ENCODE peak calls at places on chromosomes 1 and 21, in nine cellular contexts. X is SK-N-SH, F is MM.1S, L is GM23338, G is neural progenitor cell, J is GM23248, Y is OCI-LY7, H is hepatocyte, T is HCT116. N is an unnamed sample.

GRCh38 chr21:34498623-34499022 is 13.4 kb downstream of the KCNE1 start:
- DNase-seq in X (no peak), F (no peak), L (no peak), G (no peak), J (no peak), Y (no peak), H (peak; percentile 61), T (no peak), N (no peak)

GRCh38 chr1:117318456-117318855 is 48.8 kb upstream of the MAN1A2 start:
- DNase-seq in X (no peak), F (no peak), L (no peak), G (no peak), J (no peak), Y (no peak), H (no peak), T (no peak), N (no peak)

GRCh38 chr1:85406887-85407593 is 57.9 kb downstream of the DDAH1 start:
- DNase-seq in X (no peak), F (no peak), L (no peak), G (no peak), J (peak; percentile 98), Y (no peak), H (peak; percentile 64), T (peak; percentile 33), N (peak; percentile 91)

GRCh38 chr1:17168480-17168878 is 36.4 kb upstream of the PADI1 start:
- DNase-seq in X (no peak), F (no peak), L (no peak), G (no peak), J (peak; percentile 84), Y (no peak), H (no peak), T (no peak), N (peak; percentile 80)

GRCh38 chr1:95096218-95096841 is 20.8 kb upstream of the TLCD4 start:
- DNase-seq in X (no peak), F (no peak), L (no peak), G (no peak), J (peak; percentile 4), Y (no peak), H (no peak), T (no peak), N (peak; percentile 86)

GRCh38 chr1:238223067-238223640 is 332.4 kb upstream of the ZP4 start:
- DNase-seq in X (no peak), F (no peak), L (no peak), G (no peak), J (no peak), Y (no peak), H (no peak), T (no peak), N (peak; percentile 56)

GRCh38 chr1:4131734-4132133 is 231.7 kb upstream of the C1orf174 start:
- DNase-seq in X (no peak), F (no peak), L (no peak), G (no peak), J (no peak), Y (no peak), H (no peak), T (no peak), N (no peak)

GRCh38 chr1:43648448-43648847 is 1.5 kb upstream of the KDM4A start:
- DNase-seq in X (no peak), F (no peak), L (no peak), G (no peak), J (peak; percentile 47), Y (no peak), H (no peak), T (no peak), N (no peak)

GRCh38 chr1:156388814-156389137 is 19.8 kb downstream of the RHBG start:
- DNase-seq in X (no peak), F (no peak), L (no peak), G (no peak), J (no peak), Y (no peak), H (no peak), T (no peak), N (no peak)

GRCh38 chr1:156391701-156392100 is 22.7 kb downstream of the RHBG start:
- DNase-seq in X (no peak), F (no peak), L (no peak), G (no peak), J (no peak), Y (no peak), H (no peak), T (no peak), N (no peak)

GRCh38 chr1:156389311-156389710 is 20.3 kb downstream of the RHBG start:
- DNase-seq in X (no peak), F (no peak), L (no peak), G (no peak), J (no peak), Y (no peak), H (no peak), T (no peak), N (no peak)

GRCh38 chr1:156391145-156391677 is 22.2 kb downstream of the RHBG start:
- DNase-seq in X (no peak), F (no peak), L (no peak), G (peak; percentile 54), J (no peak), Y (no peak), H (no peak), T (no peak), N (no peak)

DNA sequence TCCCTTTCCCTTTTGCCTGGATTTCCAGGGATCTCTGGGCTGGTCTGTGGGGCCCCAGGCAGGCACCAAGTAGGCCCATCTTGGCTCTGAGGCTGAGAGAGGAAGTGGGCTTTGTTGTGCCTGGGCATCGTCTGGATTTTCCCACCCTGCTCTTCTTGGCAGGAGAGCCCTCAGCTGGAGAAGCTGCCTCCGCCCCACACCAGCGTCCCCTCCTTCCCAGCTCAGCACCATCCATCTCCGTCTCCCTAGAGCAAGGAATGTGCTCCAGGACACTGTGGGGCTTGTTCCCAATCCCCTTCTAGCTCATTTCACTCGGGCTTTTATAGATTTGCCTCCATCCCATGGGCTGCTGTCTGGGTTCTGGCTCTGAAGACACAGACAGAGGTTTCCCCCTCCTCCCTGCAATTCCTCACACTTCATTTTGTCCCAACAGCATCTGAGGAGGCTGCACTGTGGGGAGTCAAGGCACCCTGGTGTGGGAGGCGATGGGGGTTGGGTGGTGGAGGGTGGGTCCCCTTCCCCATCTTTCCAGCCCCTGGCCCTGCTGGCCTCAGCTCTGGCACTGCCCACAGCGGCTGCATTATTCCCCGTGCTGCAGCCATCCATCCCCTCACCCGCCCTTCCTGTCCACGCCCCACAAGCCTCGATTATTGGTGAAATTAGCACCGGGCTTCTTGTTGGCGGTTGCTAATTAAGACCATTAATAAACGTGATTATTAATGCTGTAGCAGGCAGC is 21.6 kb downstream of the RHBG start:
- DNase-seq in X (no peak), F (no peak), L (no peak), G (no peak), J (no peak), Y (no peak), H (no peak), T (no peak), N (no peak)
- TF ChIP-seq EZH2phosphoT487 in X (no peak), F (no peak), L (no peak), G (no peak), J (no peak), Y (no peak), H (no peak), T (no peak), N (no peak)

GRCh38 chr21:26070121-26070520 is 100.4 kb downstream of the APP start:
- DNase-seq in X (no peak), F (no peak), L (no peak), G (no peak), J (no peak), Y (no peak), H (no peak), T (no peak), N (peak; percentile 39)

GRCh38 chr21:26070822-26071425 is 99.6 kb downstream of the APP start:
- DNase-seq in X (peak; percentile 28), F (no peak), L (peak; percentile 67), G (peak; percentile 13), J (peak; percentile 66), Y (peak; percentile 38), H (peak; percentile 30), T (no peak), N (peak; percentile 49)

GRCh38 chr21:26068776-26069175 is 101.8 kb downstream of the APP start:
- DNase-seq in X (no peak), F (no peak), L (no peak), G (no peak), J (no peak), Y (no peak), H (no peak), T (no peak), N (no peak)

GRCh38 chr21:26077523-26077922 is 93.0 kb downstream of the APP start:
- DNase-seq in X (no peak), F (no peak), L (no peak), G (no peak), J (no peak), Y (no peak), H (peak; percentile 21), T (no peak), N (no peak)

DNA sequence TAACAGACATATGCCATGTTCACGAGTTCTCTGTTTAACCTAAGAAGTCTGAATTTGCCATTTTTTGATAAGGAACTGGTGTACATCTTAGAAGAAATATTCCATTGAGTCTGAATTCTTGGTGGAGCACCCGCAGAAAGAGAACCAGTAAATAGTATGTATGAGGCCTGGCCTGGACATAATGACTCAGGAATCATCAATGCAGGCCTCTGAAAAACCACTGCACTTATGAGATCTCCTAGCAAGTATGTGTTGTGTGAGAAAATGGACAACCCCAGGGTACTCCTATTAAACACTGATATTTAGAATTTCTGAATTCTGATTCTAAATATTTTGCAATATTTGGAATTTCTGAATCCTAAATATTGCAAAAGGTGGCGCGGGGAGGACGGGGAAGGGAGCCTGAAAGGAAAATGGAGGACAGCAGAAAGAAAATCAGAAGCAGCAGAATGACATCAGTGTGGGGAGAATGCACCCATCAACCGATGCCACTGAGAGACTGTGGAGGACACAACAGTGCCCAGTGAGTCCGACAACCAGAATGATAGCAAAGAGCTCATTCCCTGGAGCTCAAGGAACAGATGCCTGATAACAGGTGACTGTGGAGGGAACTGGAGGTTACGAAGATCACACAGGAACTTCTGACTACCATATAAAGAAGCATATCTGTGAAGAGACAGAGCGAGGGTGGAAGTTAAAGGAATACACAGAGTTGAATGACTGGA is 97.5 kb downstream of the APP start:
- DNase-seq in X (no peak), F (no peak), L (no peak), G (no peak), J (peak; percentile 79), Y (no peak), H (no peak), T (no peak), N (no peak)
- H3K4me1 ChIP-seq in X (peaks cover 44% of the 10 kb centered on the region), F (no peaks in the 10 kb centered on the region), L (peaks cover 93% of the 10 kb centered on the region), G (peaks cover 33% of the 10 kb centered on the region), J (peaks cover 30% of the 10 kb centered on the region), Y (peaks cover 18% of the 10 kb centered on the region), H (peaks cover 22% of the 10 kb centered on the region), T (no peaks in the 10 kb centered on the region), N (peaks cover 29% of the 10 kb centered on the region)

GRCh38 chr21:27648560-27648959 is 681.7 kb upstream of the ADAMTS5 start:
- DNase-seq in X (no peak), F (no peak), L (no peak), G (no peak), J (peak; percentile 93), Y (no peak), H (peak; percentile 18), T (no peak), N (peak; percentile 65)
- TF ChIP-seq EZH2phosphoT487 in X (no peak), F (no peak), L (no peak), G (no peak), J (no peak), Y (no peak), H (no peak), T (no peak), N (no peak)

GRCh38 chr1:198639581-198640235 is 868 bp downstream of the PTPRC start:
- DNase-seq in X (no peak), F (peak; percentile 2), L (no peak), G (no peak), J (no peak), Y (peak; percentile 61), H (no peak), T (no peak), N (no peak)

GRCh38 chr1:198643001-198643400 is 4.2 kb downstream of the PTPRC start:
- DNase-seq in X (no peak), F (no peak), L (no peak), G (no peak), J (no peak), Y (no peak), H (no peak), T (no peak), N (no peak)

GRCh38 chr1:198641966-198642656 is 3.3 kb downstream of the PTPRC start:
- DNase-seq in X (no peak), F (no peak), L (no peak), G (no peak), J (no peak), Y (no peak), H (no peak), T (no peak), N (no peak)

GRCh38 chr1:198643827-198644226 is 5.0 kb downstream of the PTPRC start:
- DNase-seq in X (no peak), F (no peak), L (no peak), G (no peak), J (no peak), Y (no peak), H (no peak), T (no peak), N (no peak)

DNA sequence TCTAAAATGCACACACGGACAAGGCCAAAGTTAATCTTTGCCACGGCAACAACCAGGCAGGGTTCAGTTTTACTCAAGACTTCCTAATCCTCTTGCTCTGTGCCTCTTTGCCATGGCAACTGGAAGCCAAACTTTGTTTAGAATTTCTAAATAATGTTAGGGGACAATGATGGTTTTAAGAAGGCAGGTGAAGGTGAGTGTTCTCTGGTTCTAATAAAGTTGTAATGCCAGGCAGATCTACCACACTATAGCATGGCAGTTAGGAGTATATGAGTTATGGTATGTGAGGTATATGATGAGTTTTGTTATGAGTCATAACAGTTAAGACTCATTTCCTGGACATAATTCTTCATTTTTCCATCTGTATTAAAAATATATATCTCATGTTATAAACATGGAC is 2.7 kb downstream of the PTPRC start:
- DNase-seq in X (no peak), F (no peak), L (no peak), G (no peak), J (peak; percentile 13), Y (peak; percentile 54), H (no peak), T (no peak), N (peak; percentile 63)
- H3K4me1 ChIP-seq in X (peaks cover 9% of the 10 kb centered on the region), F (no peaks in the 10 kb centered on the region), L (no peaks in the 10 kb centered on the region), G (no peaks in the 10 kb centered on the region), J (peaks cover 8% of the 10 kb centered on the region), Y (peaks cover 67% of the 10 kb centered on the region), H (no peaks in the 10 kb centered on the region), T (no peaks in the 10 kb centered on the region), N (peaks cover 13% of the 10 kb centered on the region)